ENCODE peak calls at places on chromosomes 13 and 19, in four cellular contexts. Y, C, R and O are unnamed samples.

GRCh38 chr13:32391101-32391620 is 36.8 kb downstream of the N4BP2L1 start:
- DNase-seq in Y (no peak), C (no peak), R (no peak), O (no peak)

GRCh38 chr13:45953082-45953481 is 99.5 kb downstream of the ZC3H13 start:
- DNase-seq in Y (no peak), C (no peak), R (no peak), O (no peak)

GRCh38 chr13:39970177-39970846 is 314.9 kb downstream of the COG6 start:
- DNase-seq in Y (no peak), C (no peak), R (no peak), O (no peak)

GRCh38 chr19:40691421-40692211 is 1.2 kb upstream of the NUMBL start:
- DNase-seq in Y (peak), C (no peak), R (peak), O (no peak)

GRCh38 chr13:108121406-108121805 is 93.9 kb downstream of the LIG4 start:
- DNase-seq in Y (no peak), C (peak), R (no peak), O (no peak)

GRCh38 chr13:84973661-84974060 is 825.6 kb downstream of the SLITRK6 start:
- DNase-seq in Y (no peak), C (no peak), R (no peak), O (no peak)

GRCh38 chr19:29708553-29709439 is 6.3 kb downstream of the C19orf12 start:
- DNase-seq in Y (no peak), C (peak), R (no peak), O (no peak)

GRCh38 chr13:71374471-71375041 is 492.4 kb downstream of the DACH1 start:
- DNase-seq in Y (no peak), C (no peak), R (no peak), O (no peak)

GRCh38 chr13:34678154-34678553 is 263.9 kb upstream of the NBEA start:
- DNase-seq in Y (no peak), C (peak), R (no peak), O (no peak)

GRCh38 chr19:15418112-15418587 is 638 bp downstream of the AKAP8L start:
- DNase-seq in Y (peak), C (no peak), R (peak), O (no peak)

GRCh38 chr19:23774156-23774971 is 15.7 kb upstream of the ZNF681 start:
- DNase-seq in Y (no peak), C (no peak), R (no peak), O (no peak)

GRCh38 chr19:3682741-3683404 is 17.4 kb downstream of the PIP5K1C start:
- DNase-seq in Y (peak), C (no peak), R (peak), O (no peak)

GRCh38 chr13:111007209-111007608 is 92.3 kb upstream of the ANKRD10 start:
- DNase-seq in Y (no peak), C (no peak), R (peak), O (no peak)

GRCh38 chr13:23558675-23559536 is 11.3 kb upstream of the TNFRSF19 start:
- DNase-seq in Y (peak), C (peak), R (peak), O (peak)

GRCh38 chr19:51586103-51586728 is 15.1 kb downstream of the ZNF175 start:
- DNase-seq in Y (no peak), C (no peak), R (no peak), O (no peak)

GRCh38 chr13:51727634-51728274 is 76.2 kb downstream of the DHRS12 start:
- DNase-seq in Y (no peak), C (no peak), R (no peak), O (no peak)

GRCh38 chr13:51730927-51731326 is 73.0 kb downstream of the DHRS12 start:
- DNase-seq in Y (no peak), C (no peak), R (no peak), O (no peak)

GRCh38 chr13:51729853-51730553 is 74.0 kb downstream of the DHRS12 start:
- DNase-seq in Y (no peak), C (peak), R (peak), O (no peak)

GRCh38 chr13:51728275-51728673 is 75.7 kb downstream of the DHRS12 start:
- DNase-seq in Y (no peak), C (no peak), R (no peak), O (no peak)

DNA sequence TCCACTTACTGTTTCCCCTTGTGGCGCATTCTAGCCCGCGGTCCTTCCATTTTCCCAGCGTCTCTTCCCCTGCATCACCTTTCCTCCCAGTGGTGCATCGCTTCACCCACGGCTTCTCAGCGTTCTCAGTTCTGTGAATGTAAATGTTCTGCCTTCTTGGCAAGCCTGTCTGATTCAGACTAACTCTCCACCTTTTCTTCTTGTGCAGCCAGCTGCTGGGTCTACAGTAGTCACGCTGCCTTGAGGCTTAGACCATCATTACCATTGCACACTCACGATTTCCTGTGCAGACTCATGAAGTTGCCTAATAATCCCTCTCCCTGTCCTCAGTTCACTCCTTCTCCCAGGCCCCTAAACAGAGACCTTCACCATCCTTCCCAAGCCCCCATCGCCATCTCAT is 75.0 kb downstream of the DHRS12 start:
- DNase-seq in Y (no peak), C (no peak), R (no peak), O (no peak)
- TF ChIP-seq ELF1 in Y (no peak), C (no peak), R (no peak), O (no peak)

GRCh38 chr13:36888645-36889044 is 31.4 kb downstream of the SMAD9 start:
- DNase-seq in Y (no peak), C (no peak), R (no peak), O (no peak)

GRCh38 chr13:36891752-36892151 is 28.3 kb downstream of the SMAD9 start:
- DNase-seq in Y (no peak), C (no peak), R (no peak), O (no peak)

GRCh38 chr13:36884235-36884634 is 35.8 kb downstream of the SMAD9 start:
- DNase-seq in Y (no peak), C (no peak), R (no peak), O (no peak)

GRCh38 chr13:36885901-36886300 is 34.1 kb downstream of the SMAD9 start:
- DNase-seq in Y (no peak), C (no peak), R (no peak), O (no peak)

DNA sequence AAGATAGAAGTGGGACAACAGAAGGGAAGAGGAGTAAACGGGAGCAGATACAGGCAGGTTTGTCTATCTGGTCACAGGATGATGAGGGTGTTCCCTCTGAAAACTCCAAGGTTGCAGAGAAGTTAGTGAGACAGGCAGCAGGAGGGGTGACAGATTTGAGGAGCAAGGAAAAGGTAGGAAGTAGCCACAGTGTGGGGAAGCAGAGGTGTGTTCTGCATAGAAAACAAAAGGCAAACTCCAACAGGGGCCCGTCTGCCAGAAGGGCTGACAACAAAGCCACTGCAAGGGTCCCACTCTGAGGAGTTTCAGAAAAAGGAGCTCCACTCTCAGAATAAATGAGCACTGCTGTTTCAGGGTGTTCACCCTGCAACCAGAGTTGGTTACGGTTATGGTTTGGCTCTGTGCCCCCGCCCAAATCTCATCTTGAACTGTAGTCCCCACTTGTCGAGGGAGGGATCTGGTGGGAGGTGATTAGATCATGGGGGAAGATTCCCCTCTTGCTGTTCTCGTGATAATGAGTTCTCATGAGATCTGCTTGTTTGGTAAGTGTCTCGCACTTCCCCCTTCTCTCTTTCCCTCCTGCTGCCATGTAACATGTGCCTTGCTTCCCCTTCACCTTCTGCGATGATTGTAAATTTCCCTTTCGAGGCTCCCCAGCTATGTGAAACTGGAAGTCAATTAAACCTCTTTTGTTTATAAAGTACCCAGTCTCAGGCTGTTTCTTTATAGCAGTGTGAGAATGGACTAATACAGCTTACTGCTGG is 32.1 kb downstream of the SMAD9 start:
- DNase-seq in Y (no peak), C (no peak), R (no peak), O (no peak)
- TF ChIP-seq ELF1 in Y (no peak), C (no peak), R (no peak), O (no peak)

GRCh38 chr19:5321851-5322681 is 18.5 kb downstream of the PTPRS start:
- DNase-seq in Y (peak), C (no peak), R (peak), O (no peak)
- TF ChIP-seq ELF1 in Y (no peak), C (no peak), R (no peak), O (no peak)

GRCh38 chr19:18415177-18415867 is 3.9 kb upstream of the SSBP4 start:
- DNase-seq in Y (no peak), C (no peak), R (peak), O (no peak)
- TF ChIP-seq ELF1 in Y (no peak), C (no peak), R (no peak), O (no peak)

GRCh38 chr19:55418185-55418584 is 10.6 kb upstream of the UBE2S start:
- DNase-seq in Y (peak), C (peak), R (peak), O (peak)
- TF ChIP-seq ELF1 in Y (no peak), C (peak), R (no peak), O (no peak)

GRCh38 chr13:100454876-100455275 is 133.7 kb downstream of the GGACT start:
- DNase-seq in Y (no peak), C (no peak), R (no peak), O (peak)
- TF ChIP-seq ELF1 in Y (no peak), C (no peak), R (no peak), O (peak)

GRCh38 chr19:21328885-21329605 is at the start of gene ZNF708:
- DNase-seq in Y (peak), C (peak), R (peak), O (peak)

GRCh38 chr19:21322528-21322927 is 6.7 kb downstream of the ZNF708 start:
- DNase-seq in Y (no peak), C (no peak), R (no peak), O (no peak)

GRCh38 chr19:21323000-21323399 is 6.2 kb downstream of the ZNF708 start:
- DNase-seq in Y (no peak), C (no peak), R (peak), O (no peak)

GRCh38 chr19:21326169-21326568 is 3.0 kb downstream of the ZNF708 start:
- DNase-seq in Y (no peak), C (no peak), R (no peak), O (no peak)

DNA sequence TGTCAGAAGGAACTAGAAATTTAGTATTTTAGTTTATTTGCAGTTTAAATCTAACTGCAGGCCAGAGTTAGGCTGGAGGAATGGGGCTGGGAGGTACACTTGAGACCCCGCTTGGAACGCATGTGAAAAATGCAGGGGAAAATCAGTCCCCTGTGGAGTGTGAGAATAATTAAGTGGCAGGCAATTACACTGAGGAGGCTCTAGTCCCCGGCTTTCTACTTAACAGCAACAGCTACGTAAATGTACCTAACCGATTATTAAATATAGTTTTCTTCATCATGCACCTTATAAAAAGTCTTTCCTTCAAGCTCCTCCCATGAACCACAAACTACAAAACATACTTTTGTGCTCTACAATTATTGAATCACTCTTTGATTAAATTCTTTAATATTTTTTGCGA is 808 bp downstream of the ZNF708 start:
- DNase-seq in Y (peak), C (peak), R (peak), O (no peak)
- TF ChIP-seq ELF1 in Y (no peak), C (no peak), R (no peak), O (no peak)

GRCh38 chr13:26019241-26019640 is 32.6 kb downstream of the SHISA2 start:
- DNase-seq in Y (no peak), C (no peak), R (no peak), O (no peak)

GRCh38 chr13:26017932-26018690 is 33.7 kb downstream of the SHISA2 start:
- DNase-seq in Y (no peak), C (no peak), R (no peak), O (no peak)

GRCh38 chr13:26011996-26012688 is 39.7 kb downstream of the SHISA2 start:
- DNase-seq in Y (no peak), C (no peak), R (no peak), O (no peak)

GRCh38 chr13:26017196-26017921 is 34.5 kb downstream of the SHISA2 start:
- DNase-seq in Y (no peak), C (no peak), R (no peak), O (no peak)

GRCh38 chr13:26015276-26015934 is 36.4 kb downstream of the SHISA2 start:
- DNase-seq in Y (no peak), C (no peak), R (no peak), O (no peak)
- TF ChIP-seq ELF1 in Y (no peak), C (no peak), R (no peak), O (no peak)

DNA sequence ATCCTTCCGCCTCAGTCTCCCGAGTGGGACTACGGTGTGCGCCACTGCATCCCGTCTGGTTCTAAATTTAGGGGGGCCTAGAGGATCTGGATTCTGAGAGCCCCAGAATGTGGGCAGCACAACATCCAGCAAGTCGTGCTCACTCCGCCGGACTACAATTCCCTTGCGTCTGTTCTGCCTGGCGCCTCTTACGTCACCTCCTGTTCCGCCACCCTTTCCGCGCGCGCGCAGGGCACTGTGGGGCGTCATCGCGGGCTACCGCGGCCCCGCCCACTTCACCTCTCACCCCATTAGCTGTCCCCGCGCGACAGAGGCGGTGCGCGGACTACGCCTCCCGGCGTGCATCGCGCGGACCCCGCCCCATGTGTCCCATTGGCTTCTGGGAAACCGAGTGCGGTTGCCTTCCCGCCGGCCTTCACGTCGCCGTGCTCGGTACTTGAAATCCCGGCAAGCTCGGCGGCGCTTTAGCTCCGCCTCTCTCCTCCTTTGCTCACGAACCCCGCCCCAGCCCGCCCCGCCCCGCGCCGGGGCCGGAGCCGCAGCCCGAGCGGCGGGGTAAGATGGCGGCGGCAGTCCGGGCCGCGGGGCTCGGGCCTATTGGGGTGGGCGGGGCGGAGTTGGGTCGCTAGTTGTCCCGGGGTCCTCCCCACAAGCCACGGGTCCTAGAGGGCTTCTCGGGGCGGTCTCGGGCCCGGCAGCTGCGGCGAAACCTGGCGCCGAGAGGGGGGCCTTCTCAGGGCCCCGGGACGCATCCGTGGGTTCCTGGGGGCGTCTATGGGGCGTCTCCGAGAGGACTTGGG is at the start of gene SCAF1:
- DNase-seq in Y (peak), C (peak), R (peak), O (peak)
- TF ChIP-seq ELF1 in Y (peak), C (peak), R (peak), O (no peak)

GRCh38 chr13:113078895-113079720 is 26.5 kb upstream of the F7 start:
- DNase-seq in Y (no peak), C (no peak), R (no peak), O (no peak)

GRCh38 chr13:113076681-113077401 is 28.8 kb upstream of the F7 start:
- DNase-seq in Y (no peak), C (no peak), R (no peak), O (no peak)

GRCh38 chr13:113077566-113077952 is 28.0 kb upstream of the F7 start:
- DNase-seq in Y (no peak), C (no peak), R (no peak), O (no peak)

GRCh38 chr13:113080361-113080831 is 25.2 kb upstream of the F7 start:
- DNase-seq in Y (no peak), C (no peak), R (no peak), O (no peak)

GRCh38 chr13:113077953-113078894 is 27.4 kb upstream of the F7 start:
- DNase-seq in Y (no peak), C (no peak), R (no peak), O (no peak)
- TF ChIP-seq ELF1 in Y (no peak), C (no peak), R (no peak), O (no peak)